ENCODE peak calls at places on chromosome 20, in eight cellular contexts. R, X, Z, L, J, T, A and F are unnamed samples.

GRCh38 chr20:36880741-36881250 is 4.9 kb downstream of the TLDC2 start:
- DNase-seq in T (no peak), A (no peak), Z (no peak), L (no peak), R (no peak), J (no peak), X (no peak), F (no peak)

GRCh38 chr20:46050885-46051284 is 21.9 kb downstream of the SLC12A5 start:
- DNase-seq in L (no peak), R (no peak), X (no peak), J (no peak), T (no peak), A (no peak), Z (no peak), F (no peak)

GRCh38 chr20:57265649-57266250 is 691 bp downstream of the BMP7 start:
- DNase-seq in R (no peak), Z (no peak), L (no peak), T (no peak), J (no peak), A (no peak), X (no peak), F (no peak)

GRCh38 chr20:32382102-32382950 is 24.2 kb downstream of the ASXL1 start:
- DNase-seq in L (no peak), T (no peak), A (no peak), J (no peak), X (no peak), Z (no peak), R (no peak), F (no peak)

GRCh38 chr20:60993647-60994046 is 258.4 kb upstream of the CDH4 start:
- DNase-seq in A (no peak), L (no peak), Z (peak; percentile 18), R (no peak), J (no peak), X (no peak), T (no peak), F (no peak)

GRCh38 chr20:57672953-57673575 is 36.8 kb downstream of the PMEPA1 start:
- DNase-seq in T (no peak), A (no peak), R (no peak), L (no peak), Z (no peak), X (no peak), J (no peak), F (no peak)

GRCh38 chr20:41136695-41137411 is 490 bp upstream of the PLCG1 start:
- DNase-seq in X (peak; percentile 76), A (peak; percentile 80), J (peak; percentile 35), Z (peak; percentile 83), T (peak; percentile 82), R (peak; percentile 88), L (peak; percentile 84), F (peak; percentile 83)

GRCh38 chr20:19966840-19967239 is 50.3 kb upstream of the NAA20 start:
- DNase-seq in J (no peak), Z (peak; percentile 31), T (no peak), X (no peak), A (no peak), R (no peak), L (no peak), F (no peak)

GRCh38 chr20:33568378-33569289 is 78.7 kb downstream of the CBFA2T2 start:
- DNase-seq in X (no peak), L (no peak), T (no peak), A (no peak), Z (no peak), J (no peak), R (no peak), F (no peak)

GRCh38 chr20:61973515-61974356 is 91.9 kb downstream of the TAF4 start:
- DNase-seq in L (no peak), T (no peak), X (no peak), R (no peak), J (no peak), Z (no peak), A (no peak), F (no peak)

GRCh38 chr20:39823239-39823638 is 861.1 kb downstream of the DHX35 start:
- DNase-seq in T (no peak), A (peak; percentile 98), L (no peak), X (no peak), Z (no peak), R (no peak), J (no peak), F (peak; percentile 95)

GRCh38 chr20:31565699-31566331 is 39.3 kb upstream of the ID1 start:
- DNase-seq in Z (peak; percentile 90), X (no peak), A (no peak), J (no peak), L (no peak), R (no peak), T (no peak), F (no peak)

GRCh38 chr20:30376767-30377658 is 880.5 kb upstream of the DEFB115 start:
- DNase-seq in R (peak; percentile 91), T (peak; percentile 88), J (peak; percentile 68), Z (peak; percentile 72), X (peak; percentile 86), L (peak; percentile 80), A (peak; percentile 59), F (peak; percentile 87)

GRCh38 chr20:48878849-48879248 is 42.7 kb upstream of the ARFGEF2 start:
- DNase-seq in Z (no peak), L (no peak), R (no peak), A (no peak), T (no peak), X (no peak), J (no peak), F (no peak)

GRCh38 chr20:49697071-49697470 is 16.6 kb downstream of the B4GALT5 start:
- DNase-seq in J (no peak), L (no peak), Z (no peak), R (no peak), A (no peak), T (no peak), X (no peak), F (no peak)

GRCh38 chr20:61299613-61300012 is 47.6 kb downstream of the CDH4 start:
- DNase-seq in L (no peak), J (no peak), Z (no peak), R (no peak), A (no peak), T (no peak), X (no peak), F (peak; percentile 17)

GRCh38 chr20:8353512-8353911 is 221.4 kb downstream of the PLCB1 start:
- DNase-seq in L (no peak), J (no peak), R (no peak), T (no peak), Z (no peak), A (no peak), X (no peak), F (no peak)

GRCh38 chr20:38084425-38084951 is 50.9 kb downstream of the RPRD1B start:
- DNase-seq in Z (no peak), X (no peak), L (no peak), R (no peak), A (peak; percentile 86), T (no peak), J (no peak), F (peak; percentile 98)

GRCh38 chr20:63574156-63574828 is at the start of gene HELZ2:
- DNase-seq in T (peak; percentile 66), J (peak; percentile 16), R (peak; percentile 85), Z (peak; percentile 65), L (peak; percentile 33), A (peak; percentile 53), X (peak; percentile 61), F (peak; percentile 77)

GRCh38 chr20:57224641-57225138 is 41.8 kb downstream of the BMP7 start:
- DNase-seq in X (no peak), A (no peak), T (no peak), J (no peak), L (no peak), Z (no peak), R (no peak), F (peak; percentile 65)

GRCh38 chr20:57514273-57514751 is 10.6 kb downstream of the CTCFL start:
- DNase-seq in J (peak; percentile 58), L (peak; percentile 16), A (peak; percentile 52), T (no peak), Z (peak; percentile 67), X (no peak), R (peak; percentile 46), F (peak; percentile 65)

GRCh38 chr20:56974499-56975250 is 291.8 kb downstream of the BMP7 start:
- DNase-seq in J (peak; percentile 47), X (no peak), A (peak; percentile 42), Z (peak; percentile 82), L (peak; percentile 6), R (peak; percentile 38), T (no peak), F (peak; percentile 69)

GRCh38 chr20:18005170-18005989 is 36.6 kb downstream of the MGME1 start:
- DNase-seq in A (no peak), L (no peak), R (no peak), J (no peak), T (no peak), X (no peak), Z (no peak), F (no peak)

GRCh38 chr20:11302436-11302835 is 615.3 kb upstream of the BTBD3 start:
- DNase-seq in R (no peak), Z (no peak), A (peak; percentile 79), T (no peak), J (no peak), L (no peak), X (no peak), F (peak; percentile 48)

GRCh38 chr20:23111307-23111943 is 25.3 kb upstream of the CD93 start:
- DNase-seq in J (no peak), L (no peak), X (no peak), Z (no peak), T (no peak), A (no peak), R (no peak), F (no peak)